ENCODE peak calls at places on chromosome 5, in six cellular contexts. J is A549, G is tibial nerve, B is adrenal gland, H is heart left ventricle, V is sigmoid colon. O is an unnamed sample.

GRCh38 chr5:108415726-108416125 is 33.8 kb upstream of the FBXL17 start:
- DNase-seq in G (no peak), B (no peak), H (no peak), V (no peak), J (no peak), O (no peak)

GRCh38 chr5:68369436-68370125 is 154.0 kb downstream of the PIK3R1 start:
- DNase-seq in G (no peak), H (no peak), J (no peak), V (no peak), B (no peak), O (no peak)

GRCh38 chr5:68225188-68225910 is 9.8 kb downstream of the PIK3R1 start:
- DNase-seq in J (peak), H (peak), G (peak), B (peak), V (peak), O (peak)

GRCh38 chr5:97163360-97163764 is 19.7 kb downstream of the RIOK2 start:
- DNase-seq in G (no peak), B (no peak), V (no peak), H (no peak), J (no peak), O (no peak)

GRCh38 chr5:38931731-38932130 is 85.9 kb downstream of the OSMR start:
- DNase-seq in G (no peak), B (no peak), H (no peak), J (no peak), V (no peak), O (no peak)

GRCh38 chr5:93130623-93131022 is 450.4 kb downstream of the NR2F1-AS1 start:
- DNase-seq in H (peak), B (no peak), V (no peak), J (no peak), G (no peak), O (no peak)

GRCh38 chr5:173341911-173342535 is 13.8 kb upstream of the STC2 start:
- DNase-seq in J (no peak), V (no peak), H (no peak), B (no peak), G (no peak), O (no peak)

GRCh38 chr5:43400082-43400481 is 12.1 kb downstream of the CCL28 start:
- DNase-seq in J (no peak), B (no peak), G (no peak), H (no peak), V (no peak), O (no peak)

GRCh38 chr5:107487056-107487461 is 183.7 kb downstream of the EFNA5 start:
- DNase-seq in V (no peak), J (no peak), H (no peak), B (no peak), G (no peak), O (no peak)

GRCh38 chr5:68196876-68197275 is 18.7 kb upstream of the PIK3R1 start:
- DNase-seq in G (peak), H (peak), B (peak), J (no peak), V (peak), O (no peak)

GRCh38 chr5:113246371-113246870 is 188.4 kb downstream of the TSSK1B start:
- DNase-seq in G (peak), H (no peak), B (no peak), V (peak), J (no peak), O (no peak)

GRCh38 chr5:150514708-150515211 is 6.8 kb downstream of the NDST1 start:
- DNase-seq in H (no peak), J (peak), B (peak), V (no peak), G (no peak), O (no peak)

GRCh38 chr5:132797651-132798050 is 15.5 kb upstream of the SOWAHA start:
- DNase-seq in G (no peak), J (no peak), B (no peak), H (no peak), V (no peak), O (no peak)

GRCh38 chr5:59640411-59640810 is 253.1 kb downstream of the PDE4D start:
- DNase-seq in B (no peak), H (no peak), V (no peak), G (no peak), J (no peak), O (no peak)

GRCh38 chr5:98929123-98929981 is 545 bp upstream of the CHD1 start:
- DNase-seq in V (peak), B (peak), G (peak), J (peak), H (peak), O (peak)

GRCh38 chr5:156479864-156480263 is 152.9 kb downstream of the SGCD start:
- DNase-seq in J (peak), B (no peak), H (no peak), G (no peak), V (no peak), O (no peak)

GRCh38 chr5:1666812-1667588 is 132.6 kb downstream of the MRPL36 start:
- DNase-seq in B (no peak), J (peak), V (no peak), G (no peak), H (no peak), O (peak)

GRCh38 chr5:146344155-146345118 is 5.8 kb downstream of the POU4F3 start:
- DNase-seq in H (no peak), B (no peak), V (no peak), G (no peak), J (no peak), O (no peak)

GRCh38 chr5:135203593-135204036 is 169.6 kb upstream of the PITX1 start:
- DNase-seq in J (peak), H (no peak), G (no peak), V (no peak), B (no peak), O (no peak)
- TF ChIP-seq CTCF in J (peak), H (no peak), G (no peak), V (peak), B (no peak), O (no peak)

DNA sequence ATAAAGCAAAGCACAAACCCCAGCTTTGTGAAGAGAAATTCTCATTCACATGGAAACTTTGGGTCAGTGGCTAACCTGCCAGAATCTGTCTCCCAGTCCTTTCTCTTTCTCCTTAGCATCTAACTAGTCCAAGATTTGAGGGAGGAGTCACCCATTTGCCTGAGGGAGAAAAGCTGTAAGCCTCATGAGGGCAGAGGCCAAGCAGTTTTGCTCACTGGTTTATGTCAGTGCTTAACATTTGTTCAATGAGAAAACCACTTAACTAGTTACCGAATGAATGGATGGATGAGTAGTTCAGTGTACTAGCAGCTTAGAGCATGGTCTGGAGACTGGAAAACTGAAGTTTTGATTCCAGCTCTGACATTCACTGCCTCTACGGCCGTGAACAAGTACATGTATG is 36.0 kb downstream of the ADAM19 start:
- DNase-seq in G (no peak), J (no peak), H (no peak), B (no peak), V (no peak), O (no peak)
- H3K27ac ChIP-seq in G (peak), J (no peak), H (peak), B (peak), V (peak), O (no peak)

DNA sequence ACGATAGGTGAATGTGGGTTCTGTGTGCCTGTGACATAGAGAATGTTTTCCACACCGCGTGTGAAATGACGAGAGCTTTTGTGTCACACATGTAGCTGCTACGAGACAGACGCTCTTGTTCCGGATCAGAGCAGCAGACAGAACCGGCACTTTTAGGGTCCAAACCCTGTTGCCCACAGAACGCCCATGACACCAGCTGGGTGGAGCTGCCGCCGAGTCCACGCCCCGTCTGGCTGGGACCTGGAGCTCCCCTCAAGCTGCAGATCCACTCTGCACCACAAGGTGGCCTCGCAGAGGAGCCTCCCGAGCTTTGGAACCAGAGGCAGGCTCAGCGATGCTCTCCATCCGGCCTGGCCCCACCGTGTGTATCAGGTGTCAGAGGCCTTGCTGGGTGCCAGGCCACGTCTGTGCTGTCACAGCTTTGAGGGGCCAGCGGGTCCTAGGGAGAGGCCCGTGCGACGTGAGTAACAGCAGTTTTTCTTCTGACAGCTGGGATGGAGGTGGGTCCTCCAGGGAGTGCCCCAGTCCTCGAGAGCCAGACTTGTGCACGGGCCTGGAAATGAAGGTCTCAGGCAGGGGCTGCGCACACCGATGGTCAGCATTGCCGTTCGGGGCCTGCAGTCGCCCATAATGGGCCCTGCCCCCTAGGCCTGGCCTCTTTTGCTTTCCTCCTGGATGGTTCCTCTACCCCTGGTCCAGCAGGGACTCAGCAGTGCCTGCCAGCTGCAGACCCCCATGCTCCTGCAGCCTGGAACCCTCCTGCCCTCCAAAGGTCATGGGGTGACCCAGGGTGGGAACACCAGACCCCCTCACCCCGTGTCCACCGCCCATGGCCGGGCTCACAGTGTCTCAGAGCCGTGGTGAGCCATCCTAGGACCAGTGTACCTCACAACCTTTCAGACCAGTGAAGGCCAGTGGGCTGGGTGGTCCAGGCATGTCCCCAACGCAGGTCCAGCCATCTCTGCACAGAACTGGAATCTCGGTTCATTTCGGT is 2.5 kb upstream of the LRRC14B start:
- DNase-seq in G (peak), B (peak), H (peak), J (peak), V (peak), O (peak)
- TF ChIP-seq POLR2A in G (no peak), B (no peak), H (no peak), J (no peak), V (no peak), O (no peak)

DNA sequence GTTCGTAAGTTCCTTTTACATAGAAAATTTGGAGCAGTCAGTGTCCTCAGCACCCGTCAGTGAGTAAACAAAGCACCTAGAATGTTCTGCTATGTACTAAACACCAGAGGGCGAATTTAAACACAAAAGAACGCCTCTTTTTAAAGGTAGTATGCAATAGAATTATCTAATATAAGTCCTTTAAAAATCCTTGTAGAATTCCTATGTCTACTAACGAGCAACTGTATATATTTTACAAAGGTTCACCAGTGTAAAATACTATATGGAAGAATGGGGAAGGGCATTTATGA is 499 bp upstream of the TMEM232 start:
- DNase-seq in B (no peak), G (no peak), J (peak), V (no peak), H (no peak), O (no peak)
- TF ChIP-seq CTCF in B (peak), G (no peak), J (no peak), V (no peak), H (no peak), O (no peak)

DNA sequence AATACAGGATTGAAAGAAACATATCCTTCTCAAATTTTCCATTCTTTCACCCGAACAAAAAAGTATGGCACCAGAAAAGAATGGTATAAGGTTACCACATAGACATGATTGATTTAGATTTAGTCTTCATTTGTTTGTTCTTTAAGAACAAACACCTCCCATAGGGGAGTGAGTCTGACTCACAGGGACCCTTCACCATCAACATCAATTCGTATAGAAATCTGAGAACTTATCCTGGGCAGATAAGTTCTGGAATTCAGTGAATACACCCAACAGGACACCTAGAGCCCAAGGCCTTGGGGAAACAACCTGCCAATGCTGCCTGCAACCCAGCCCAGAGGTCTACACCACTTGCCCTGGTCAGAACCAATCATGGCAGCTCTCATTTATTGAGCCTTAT is 46.2 kb downstream of the LHFPL2 start:
- DNase-seq in H (no peak), J (peak), G (no peak), B (no peak), V (no peak), O (no peak)
- H3K27ac ChIP-seq in H (no peak), J (peak), G (no peak), B (no peak), V (peak), O (no peak)

O was measured in ovary.